ENCODE peak calls at places on chromosomes 13 and 19, in nine cellular contexts. H is GM23338; L is kidney glomerular epithelial cell; I is tibial artery; E is HEK293T; S is posterior cingulate gyrus; X is GM18507; Q is activated CD4-positive, CD25-positive, alpha-beta regulatory T cell; B is Jurkat, Clone E6-1. D is an unnamed sample.

GRCh38 chr13:87042946-87043345 is 628.2 kb upstream of the SLITRK5 start:
- DNase-seq in B (no peak), X (no peak), S (no peak), L (peak), Q (no peak), E (no peak), H (no peak), I (no peak), D (no peak)

GRCh38 chr13:33125821-33126570 is 109.8 kb downstream of the KL start:
- DNase-seq in E (peak), S (no peak), L (peak), X (no peak), H (peak), Q (no peak), I (peak), B (no peak), D (peak)

GRCh38 chr13:46605089-46605488 is 52.1 kb downstream of the LRCH1 start:
- DNase-seq in E (no peak), Q (no peak), X (no peak), I (no peak), H (no peak), S (no peak), B (no peak), L (no peak), D (no peak)

GRCh38 chr19:46861691-46862503 is 1.1 kb downstream of the ARHGAP35 start:
- DNase-seq in X (no peak), H (peak), I (no peak), B (no peak), S (no peak), L (peak), Q (no peak), E (no peak), D (no peak)

GRCh38 chr13:109275848-109276247 is 510.5 kb downstream of the IRS2 start:
- DNase-seq in S (no peak), I (no peak), L (no peak), E (no peak), B (peak), Q (no peak), X (no peak), H (peak), D (no peak)

GRCh38 chr13:20847298-20847697 is 55.2 kb downstream of the XPO4 start:
- DNase-seq in Q (no peak), E (no peak), S (no peak), H (peak), I (no peak), B (no peak), X (no peak), L (no peak), D (no peak)

GRCh38 chr13:99981115-99982020 is at the start of gene ZIC2:
- DNase-seq in L (no peak), I (no peak), X (no peak), S (no peak), H (peak), E (peak), B (peak), Q (no peak), D (peak)

GRCh38 chr13:95920485-95920884 is 132.7 kb downstream of the UGGT2 start:
- DNase-seq in B (no peak), E (no peak), I (no peak), H (no peak), S (no peak), X (no peak), L (no peak), Q (no peak), D (no peak)

GRCh38 chr13:110251227-110251791 is 55.6 kb downstream of the COL4A1 start:
- DNase-seq in X (no peak), L (no peak), Q (no peak), S (no peak), B (no peak), E (no peak), H (no peak), I (no peak), D (no peak)

GRCh38 chr13:99150575-99151370 is 49.9 kb upstream of the UBAC2 start:
- DNase-seq in Q (no peak), X (no peak), E (no peak), L (peak), B (no peak), H (no peak), S (no peak), I (no peak), D (no peak)